ENCODE peak calls at places on chromosomes 4 and X, in four cellular contexts. U, Z, O and I are unnamed samples.

GRCh38 chr4:74548561-74548960 is 103.6 kb downstream of the AREG start:
- DNase-seq in U (no peak), Z (no peak), O (no peak), I (no peak)

GRCh38 chr4:95167809-95168208 is 381.0 kb downstream of the UNC5C start:
- DNase-seq in U (no peak), Z (peak; percentile 36), O (no peak), I (no peak)

GRCh38 chr4:94156816-94157215 is 50.8 kb upstream of the SMARCAD1 start:
- DNase-seq in U (no peak), Z (no peak), O (no peak), I (no peak)

GRCh38 chr4:76581276-76581675 is 146.2 kb downstream of the SHROOM3 start:
- DNase-seq in U (no peak), Z (no peak), O (no peak), I (no peak)

GRCh38 chrX:49162620-49163019 is at the start of gene MAGIX:
- DNase-seq in U (no peak), Z (no peak), O (no peak), I (no peak)

GRCh38 chr4:48944252-48944651 is 37.7 kb upstream of the OCIAD2 start:
- DNase-seq in U (no peak), Z (no peak), O (no peak), I (no peak)

GRCh38 chr4:102616661-102617060 is 115.5 kb downstream of the NFKB1 start:
- DNase-seq in U (no peak), Z (no peak), O (no peak), I (no peak)

GRCh38 chr4:2254665-2255500 is 7.0 kb downstream of the MXD4 start:
- DNase-seq in U (no peak), Z (no peak), O (no peak), I (no peak)

GRCh38 chr4:77819836-77820679 is 890 bp upstream of the CNOT6L start:
- DNase-seq in U (peak; percentile 37), Z (peak; percentile 94), O (peak; percentile 86), I (peak; percentile 52)

GRCh38 chrX:71253253-71254091 is 468 bp downstream of the ZMYM3 start:
- DNase-seq in U (no peak), Z (peak; percentile 77), O (peak; percentile 57), I (peak; percentile 13)

GRCh38 chr4:88705805-88706518 is 8.3 kb upstream of the NAP1L5 start:
- DNase-seq in U (no peak), Z (no peak), O (no peak), I (no peak)

GRCh38 chr4:54659213-54660144 is 1.7 kb downstream of the KIT start:
- DNase-seq in U (no peak), Z (peak; percentile 32), O (no peak), I (no peak)

GRCh38 chrX:22634081-22634480 is 361.4 kb downstream of the CBLL2 start:
- DNase-seq in U (no peak), Z (no peak), O (no peak), I (no peak)

GRCh38 chrX:24928114-24928513 is 87.7 kb downstream of the ARX start:
- DNase-seq in U (no peak), Z (no peak), O (no peak), I (no peak)

DNA sequence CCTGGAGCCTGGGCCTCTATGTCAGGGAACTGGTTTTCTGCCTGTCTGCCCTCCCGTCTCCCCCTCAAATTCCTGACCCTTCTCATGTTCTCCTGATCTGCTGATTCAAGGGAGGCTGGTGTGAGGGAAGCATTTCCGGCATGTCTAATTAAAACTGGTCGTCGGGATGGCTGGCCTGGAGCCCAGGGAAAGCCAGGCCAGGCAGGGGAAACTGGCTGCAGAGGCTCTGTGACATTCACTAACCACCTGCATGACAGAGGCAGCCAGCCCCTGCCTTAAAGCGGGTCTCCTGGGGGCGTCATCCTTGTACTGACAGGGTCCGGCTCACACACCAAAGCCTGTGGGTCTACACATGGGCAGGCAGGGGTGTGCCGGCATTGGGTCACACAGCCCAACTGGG is 35.2 kb downstream of the ABLIM2 start:
- DNase-seq in U (no peak), Z (no peak), O (no peak), I (no peak)
- TF ChIP-seq SP1 in U (no peak), Z (no peak), O (no peak), I (no peak)

GRCh38 chr4:182922551-182923284 is 5.5 kb upstream of the DCTD start:
- DNase-seq in U (no peak), Z (no peak), O (no peak), I (no peak)
- TF ChIP-seq TARDBP in U (no peak), Z (no peak), O (no peak), I (no peak)

GRCh38 chr4:1049591-1049905 is 38.1 kb downstream of the FGFRL1 start:
- DNase-seq in U (no peak), Z (no peak), O (no peak), I (no peak)

GRCh38 chr4:1048781-1049590 is 37.6 kb downstream of the FGFRL1 start:
- DNase-seq in U (no peak), Z (no peak), O (no peak), I (no peak)

GRCh38 chr4:1047106-1047975 is 35.9 kb downstream of the FGFRL1 start:
- DNase-seq in U (no peak), Z (no peak), O (no peak), I (no peak)

GRCh38 chr4:1050486-1051213 is 39.2 kb downstream of the FGFRL1 start:
- DNase-seq in U (no peak), Z (no peak), O (no peak), I (no peak)

GRCh38 chr4:1047976-1048780 is 36.8 kb downstream of the FGFRL1 start:
- DNase-seq in U (no peak), Z (no peak), O (no peak), I (no peak)
- TF ChIP-seq SP1 in U (no peak), Z (no peak), O (no peak), I (no peak)

GRCh38 chr4:152591361-152591760 is 55.5 kb upstream of the FBXW7 start:
- DNase-seq in U (no peak), Z (peak; percentile 5), O (peak; percentile 60), I (no peak)
- TF ChIP-seq TARDBP in U (no peak), Z (no peak), O (no peak), I (no peak)

GRCh38 chrX:148960060-148960459 is 459.6 kb downstream of the AFF2 start:
- DNase-seq in U (no peak), Z (no peak), O (no peak), I (no peak)
- TF ChIP-seq SP1 in U (no peak), Z (no peak), O (no peak), I (no peak)

GRCh38 chr4:168784786-168785461 is 225.1 kb downstream of the CBR4 start:
- DNase-seq in U (no peak), Z (no peak), O (no peak), I (no peak)
- TF ChIP-seq TARDBP in U (no peak), Z (no peak), O (no peak), I (no peak)

GRCh38 chrX:13340182-13340791 is 20.4 kb upstream of the ATXN3L start:
- DNase-seq in U (no peak), Z (no peak), O (no peak), I (no peak)
- TF ChIP-seq SP1 in U (no peak), Z (no peak), O (no peak), I (no peak)

GRCh38 chr4:7202391-7202790 is 10.1 kb downstream of the SORCS2 start:
- DNase-seq in U (no peak), Z (no peak), O (no peak), I (no peak)

GRCh38 chr4:7200801-7201200 is 8.5 kb downstream of the SORCS2 start:
- DNase-seq in U (no peak), Z (no peak), O (no peak), I (no peak)

GRCh38 chr4:7199771-7200441 is 7.6 kb downstream of the SORCS2 start:
- DNase-seq in U (no peak), Z (no peak), O (no peak), I (no peak)

GRCh38 chr4:7199129-7199725 is 6.9 kb downstream of the SORCS2 start:
- DNase-seq in U (no peak), Z (no peak), O (no peak), I (no peak)

GRCh38 chr4:7201351-7202305 is 9.3 kb downstream of the SORCS2 start:
- DNase-seq in U (no peak), Z (no peak), O (no peak), I (no peak)
- TF ChIP-seq TARDBP in U (no peak), Z (no peak), O (no peak), I (no peak)

GRCh38 chrX:97876697-97877407 is 993.1 kb downstream of the RPA4 start:
- DNase-seq in U (no peak), Z (no peak), O (no peak), I (no peak)

DNA sequence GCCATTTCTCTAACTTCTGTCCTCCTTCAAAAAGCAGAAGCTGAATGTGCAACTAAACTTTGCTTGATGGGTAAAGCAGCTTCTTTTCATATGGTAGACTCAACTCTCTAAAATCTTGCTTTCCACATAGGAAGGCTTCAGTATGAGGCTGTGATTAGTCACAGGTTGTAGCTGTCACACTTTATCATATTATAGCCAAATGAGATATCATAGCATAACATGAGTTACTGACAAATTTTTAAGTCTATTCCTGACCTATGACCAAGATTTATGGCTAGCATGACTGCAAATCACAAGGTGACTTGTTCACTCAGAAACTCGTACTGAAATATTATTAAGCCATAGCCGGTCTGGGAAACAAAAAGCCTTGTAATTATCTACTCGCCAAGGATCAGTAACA is 998.6 kb downstream of the RPA4 start:
- DNase-seq in U (no peak), Z (no peak), O (no peak), I (no peak)
- TF ChIP-seq SP1 in U (no peak), Z (no peak), O (no peak), I (no peak)